ENCODE peak calls at places on chromosomes 11 and 22, in nine cellular contexts. One of them, this sample, is unnamed.

GRCh38 chr11:17593466-17594245 is 46.6 kb downstream of the OTOG start:
- DNase-seq in sigmoid colon: peak
- DNase-seq in breast epithelium: no peak
- DNase-seq in OCI-LY7: no peak
- DNase-seq in fibroblast of mammary gland: no peak
- DNase-seq in AG10803: no peak
- DNase-seq in fibroblast of pulmonary artery: no peak
- DNase-seq in progenitor cell of endocrine pancreas: no peak
- DNase-seq in stomach: no peak
- DNase-seq in this sample: no peak

GRCh38 chr11:86800076-86800955 is at the start of gene PRSS23:
- DNase-seq in fibroblast of pulmonary artery: peak
- DNase-seq in OCI-LY7: no peak
- DNase-seq in sigmoid colon: peak
- DNase-seq in AG10803: peak
- DNase-seq in fibroblast of mammary gland: peak
- DNase-seq in progenitor cell of endocrine pancreas: peak
- DNase-seq in stomach: peak
- DNase-seq in breast epithelium: no peak
- DNase-seq in this sample: peak

GRCh38 chr22:42906605-42907338 is 49.7 kb upstream of the ARFGAP3 start:
- DNase-seq in stomach: no peak
- DNase-seq in fibroblast of mammary gland: peak
- DNase-seq in fibroblast of pulmonary artery: peak
- DNase-seq in AG10803: peak
- DNase-seq in sigmoid colon: peak
- DNase-seq in breast epithelium: no peak
- DNase-seq in progenitor cell of endocrine pancreas: no peak
- DNase-seq in OCI-LY7: no peak
- DNase-seq in this sample: no peak

GRCh38 chr11:133945087-133945974 is 11.4 kb downstream of the IGSF9B start:
- DNase-seq in fibroblast of mammary gland: peak
- DNase-seq in stomach: no peak
- DNase-seq in OCI-LY7: no peak
- DNase-seq in progenitor cell of endocrine pancreas: no peak
- DNase-seq in breast epithelium: no peak
- DNase-seq in AG10803: peak
- DNase-seq in sigmoid colon: peak
- DNase-seq in fibroblast of pulmonary artery: peak
- DNase-seq in this sample: no peak

GRCh38 chr22:38761202-38762162 is 5.7 kb upstream of the SUN2 start:
- DNase-seq in breast epithelium: no peak
- DNase-seq in OCI-LY7: no peak
- DNase-seq in fibroblast of pulmonary artery: no peak
- DNase-seq in progenitor cell of endocrine pancreas: no peak
- DNase-seq in sigmoid colon: no peak
- DNase-seq in fibroblast of mammary gland: no peak
- DNase-seq in AG10803: no peak
- DNase-seq in stomach: no peak
- DNase-seq in this sample: no peak

GRCh38 chr11:34318111-34319037 is 39.4 kb downstream of the ABTB2 start:
- DNase-seq in fibroblast of mammary gland: peak
- DNase-seq in progenitor cell of endocrine pancreas: no peak
- DNase-seq in fibroblast of pulmonary artery: peak
- DNase-seq in breast epithelium: no peak
- DNase-seq in sigmoid colon: no peak
- DNase-seq in AG10803: peak
- DNase-seq in OCI-LY7: no peak
- DNase-seq in stomach: no peak
- DNase-seq in this sample: no peak

GRCh38 chr11:28585007-28585406 is 476.8 kb downstream of the METTL15 start:
- DNase-seq in breast epithelium: no peak
- DNase-seq in stomach: no peak
- DNase-seq in progenitor cell of endocrine pancreas: no peak
- DNase-seq in fibroblast of pulmonary artery: peak
- DNase-seq in fibroblast of mammary gland: peak
- DNase-seq in sigmoid colon: no peak
- DNase-seq in OCI-LY7: no peak
- DNase-seq in AG10803: peak
- DNase-seq in this sample: no peak

GRCh38 chr11:116394022-116394421 is 378.8 kb downstream of the BUD13 start:
- DNase-seq in breast epithelium: no peak
- DNase-seq in OCI-LY7: no peak
- DNase-seq in stomach: no peak
- DNase-seq in sigmoid colon: no peak
- DNase-seq in progenitor cell of endocrine pancreas: no peak
- DNase-seq in fibroblast of mammary gland: no peak
- DNase-seq in AG10803: no peak
- DNase-seq in fibroblast of pulmonary artery: no peak
- DNase-seq in this sample: no peak

GRCh38 chr11:12179521-12179920 is 69.1 kb downstream of the MICAL2 start:
- DNase-seq in sigmoid colon: no peak
- DNase-seq in fibroblast of mammary gland: no peak
- DNase-seq in fibroblast of pulmonary artery: no peak
- DNase-seq in AG10803: peak
- DNase-seq in stomach: no peak
- DNase-seq in progenitor cell of endocrine pancreas: no peak
- DNase-seq in breast epithelium: no peak
- DNase-seq in OCI-LY7: no peak
- DNase-seq in this sample: no peak

GRCh38 chr22:22020425-22020852 is 37.9 kb upstream of the TOP3B start:
- DNase-seq in progenitor cell of endocrine pancreas: no peak
- DNase-seq in sigmoid colon: no peak
- DNase-seq in breast epithelium: no peak
- DNase-seq in OCI-LY7: no peak
- DNase-seq in AG10803: no peak
- DNase-seq in fibroblast of mammary gland: no peak
- DNase-seq in stomach: no peak
- DNase-seq in fibroblast of pulmonary artery: no peak
- DNase-seq in this sample: no peak

GRCh38 chr11:1517117-1518005 is 30.8 kb upstream of the MOB2 start:
- DNase-seq in breast epithelium: no peak
- DNase-seq in AG10803: no peak
- DNase-seq in sigmoid colon: no peak
- DNase-seq in stomach: no peak
- DNase-seq in fibroblast of mammary gland: no peak
- DNase-seq in fibroblast of pulmonary artery: no peak
- DNase-seq in progenitor cell of endocrine pancreas: no peak
- DNase-seq in OCI-LY7: no peak
- DNase-seq in this sample: peak

GRCh38 chr11:15651782-15652181 is 537.1 kb downstream of the INSC start:
- DNase-seq in AG10803: no peak
- DNase-seq in OCI-LY7: no peak
- DNase-seq in fibroblast of mammary gland: no peak
- DNase-seq in fibroblast of pulmonary artery: no peak
- DNase-seq in breast epithelium: no peak
- DNase-seq in progenitor cell of endocrine pancreas: no peak
- DNase-seq in stomach: no peak
- DNase-seq in sigmoid colon: no peak
- DNase-seq in this sample: no peak

GRCh38 chr11:5713695-5714094 is 22.6 kb upstream of the OR56B1 start:
- DNase-seq in stomach: no peak
- DNase-seq in AG10803: no peak
- DNase-seq in fibroblast of pulmonary artery: peak
- DNase-seq in progenitor cell of endocrine pancreas: no peak
- DNase-seq in fibroblast of mammary gland: no peak
- DNase-seq in OCI-LY7: no peak
- DNase-seq in sigmoid colon: no peak
- DNase-seq in breast epithelium: no peak
- DNase-seq in this sample: no peak

GRCh38 chr11:5712507-5712906 is 22.9 kb downstream of the TRIM22 start:
- DNase-seq in OCI-LY7: peak
- DNase-seq in fibroblast of pulmonary artery: peak
- DNase-seq in stomach: no peak
- DNase-seq in progenitor cell of endocrine pancreas: no peak
- DNase-seq in fibroblast of mammary gland: no peak
- DNase-seq in AG10803: no peak
- DNase-seq in breast epithelium: no peak
- DNase-seq in sigmoid colon: no peak
- DNase-seq in this sample: no peak
- TF ChIP-seq CTCF in OCI-LY7: peak
- TF ChIP-seq CTCF in fibroblast of pulmonary artery: peak
- TF ChIP-seq CTCF in stomach: no peak
- TF ChIP-seq CTCF in progenitor cell of endocrine pancreas: peak
- TF ChIP-seq CTCF in fibroblast of mammary gland: peak
- TF ChIP-seq CTCF in AG10803: peak
- TF ChIP-seq CTCF in breast epithelium: no peak
- TF ChIP-seq CTCF in sigmoid colon: no peak
- TF ChIP-seq CTCF in this sample: peak

GRCh38 chr11:130162733-130163132 is 3.2 kb downstream of the ST14 start:
- DNase-seq in breast epithelium: no peak
- DNase-seq in fibroblast of mammary gland: peak
- DNase-seq in OCI-LY7: peak
- DNase-seq in AG10803: peak
- DNase-seq in fibroblast of pulmonary artery: no peak
- DNase-seq in stomach: no peak
- DNase-seq in sigmoid colon: no peak
- DNase-seq in progenitor cell of endocrine pancreas: no peak
- DNase-seq in this sample: no peak

GRCh38 chr11:130164221-130164570 is 4.6 kb downstream of the ST14 start:
- DNase-seq in progenitor cell of endocrine pancreas: no peak
- DNase-seq in AG10803: no peak
- DNase-seq in sigmoid colon: no peak
- DNase-seq in breast epithelium: no peak
- DNase-seq in OCI-LY7: no peak
- DNase-seq in fibroblast of pulmonary artery: no peak
- DNase-seq in stomach: no peak
- DNase-seq in fibroblast of mammary gland: no peak
- DNase-seq in this sample: no peak

GRCh38 chr11:130161441-130161840 is 1.9 kb downstream of the ST14 start:
- DNase-seq in fibroblast of mammary gland: no peak
- DNase-seq in progenitor cell of endocrine pancreas: no peak
- DNase-seq in stomach: no peak
- DNase-seq in OCI-LY7: peak
- DNase-seq in sigmoid colon: no peak
- DNase-seq in AG10803: no peak
- DNase-seq in breast epithelium: no peak
- DNase-seq in fibroblast of pulmonary artery: no peak
- DNase-seq in this sample: no peak

GRCh38 chr11:130165601-130166456 is 6.2 kb downstream of the ST14 start:
- DNase-seq in progenitor cell of endocrine pancreas: no peak
- DNase-seq in OCI-LY7: peak
- DNase-seq in breast epithelium: no peak
- DNase-seq in fibroblast of pulmonary artery: no peak
- DNase-seq in fibroblast of mammary gland: peak
- DNase-seq in stomach: no peak
- DNase-seq in sigmoid colon: no peak
- DNase-seq in AG10803: no peak
- DNase-seq in this sample: no peak

DNA sequence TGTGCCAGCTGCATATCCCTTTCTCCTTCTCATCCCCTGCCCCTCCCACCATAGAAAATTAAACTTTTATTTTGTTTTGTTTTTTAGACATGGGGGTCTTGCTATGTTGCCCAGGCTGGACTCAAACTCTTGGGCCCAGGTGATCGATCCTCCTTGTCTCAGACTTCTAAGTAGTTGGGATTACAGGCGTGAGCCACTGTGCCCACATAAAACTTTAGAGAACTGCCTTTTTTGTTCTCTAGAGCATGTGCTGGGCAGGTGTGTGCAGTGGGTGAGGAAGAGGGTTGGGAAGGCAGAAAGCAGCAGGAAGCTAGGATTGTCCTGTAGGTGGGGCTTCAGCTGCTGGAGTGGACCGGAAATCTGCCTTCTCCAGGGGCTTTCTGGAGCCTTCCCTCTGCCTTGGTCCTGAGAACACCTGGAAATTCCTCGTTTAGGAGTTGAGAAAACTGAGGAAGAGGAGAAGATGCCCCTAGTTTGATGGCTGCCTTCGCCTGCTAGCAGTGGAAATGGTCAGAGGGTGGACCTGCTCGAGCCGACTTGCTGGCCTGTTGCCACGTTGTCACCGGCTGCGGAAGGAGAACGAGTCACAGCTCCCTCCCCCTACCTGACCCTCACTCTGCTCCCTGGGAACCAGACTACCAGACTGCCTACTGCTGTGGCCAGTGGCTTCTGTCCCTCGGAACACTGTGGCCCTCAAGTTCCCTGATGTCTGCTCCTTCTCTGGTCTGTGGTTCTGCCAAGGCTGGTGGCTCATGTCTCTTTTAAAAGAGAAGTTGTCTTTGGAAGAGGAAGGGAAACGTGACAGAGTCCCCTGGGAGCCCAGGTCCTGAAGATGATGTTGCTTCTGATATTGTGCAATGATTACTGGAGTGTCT is 4.0 kb downstream of the ST14 start:
- DNase-seq in stomach: peak
- DNase-seq in fibroblast of mammary gland: no peak
- DNase-seq in progenitor cell of endocrine pancreas: no peak
- DNase-seq in breast epithelium: no peak
- DNase-seq in AG10803: no peak
- DNase-seq in fibroblast of pulmonary artery: no peak
- DNase-seq in sigmoid colon: no peak
- DNase-seq in OCI-LY7: peak
- DNase-seq in this sample: no peak
- TF ChIP-seq CTCF in stomach: no peak
- TF ChIP-seq CTCF in fibroblast of mammary gland: no peak
- TF ChIP-seq CTCF in progenitor cell of endocrine pancreas: no peak
- TF ChIP-seq CTCF in breast epithelium: no peak
- TF ChIP-seq CTCF in AG10803: no peak
- TF ChIP-seq CTCF in fibroblast of pulmonary artery: no peak
- TF ChIP-seq CTCF in sigmoid colon: no peak
- TF ChIP-seq CTCF in OCI-LY7: peak
- TF ChIP-seq CTCF in this sample: no peak

GRCh38 chr11:8219257-8220021 is 44.2 kb downstream of the LMO1 start:
- DNase-seq in stomach: peak
- DNase-seq in sigmoid colon: no peak
- DNase-seq in OCI-LY7: peak
- DNase-seq in breast epithelium: no peak
- DNase-seq in fibroblast of mammary gland: peak
- DNase-seq in AG10803: peak
- DNase-seq in progenitor cell of endocrine pancreas: peak
- DNase-seq in fibroblast of pulmonary artery: peak
- DNase-seq in this sample: peak
- TF ChIP-seq CTCF in stomach: no peak
- TF ChIP-seq CTCF in sigmoid colon: peak
- TF ChIP-seq CTCF in OCI-LY7: peak
- TF ChIP-seq CTCF in breast epithelium: no peak
- TF ChIP-seq CTCF in fibroblast of mammary gland: peak
- TF ChIP-seq CTCF in AG10803: peak
- TF ChIP-seq CTCF in progenitor cell of endocrine pancreas: peak
- TF ChIP-seq CTCF in fibroblast of pulmonary artery: peak
- TF ChIP-seq CTCF in this sample: peak

DNA sequence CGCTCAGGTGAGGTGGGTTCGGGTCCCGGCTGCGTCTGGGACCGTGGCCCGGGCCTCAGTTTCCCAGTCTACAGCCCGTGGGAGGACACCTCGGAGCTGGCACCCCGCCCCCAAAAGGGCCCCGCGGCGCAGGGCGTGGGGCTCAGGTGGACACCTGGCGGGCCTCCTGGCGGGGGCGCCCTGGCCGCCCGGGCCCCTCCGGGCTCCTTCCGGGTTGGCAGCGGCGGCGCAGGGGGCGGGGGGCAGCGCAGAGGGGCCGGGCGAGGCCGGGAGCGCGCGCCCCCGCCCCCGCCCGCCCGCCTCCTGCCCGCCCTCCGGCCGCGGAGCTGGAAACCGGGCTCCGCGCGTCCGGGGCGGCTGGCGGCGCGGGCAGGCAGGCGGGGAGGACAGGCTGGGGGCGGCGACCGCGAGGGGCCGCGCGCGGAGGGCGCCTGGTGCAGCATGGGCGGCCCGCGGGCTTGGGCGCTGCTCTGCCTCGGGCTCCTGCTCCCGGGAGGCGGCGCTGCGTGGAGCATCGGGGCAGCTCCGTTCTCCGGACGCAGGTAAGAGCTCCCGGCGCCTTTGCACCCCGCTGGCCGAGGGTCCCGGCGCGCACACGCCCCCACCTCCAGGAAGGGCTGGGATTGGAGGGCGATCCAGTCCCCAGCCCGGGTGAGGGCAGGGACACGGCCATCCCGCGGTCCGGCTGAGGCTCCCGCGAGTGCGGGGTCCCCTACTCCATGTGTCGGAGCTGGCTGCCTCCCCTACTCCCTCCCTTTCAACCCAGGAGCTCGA is at the start of gene EMID1:
- DNase-seq in progenitor cell of endocrine pancreas: peak
- DNase-seq in fibroblast of pulmonary artery: peak
- DNase-seq in fibroblast of mammary gland: peak
- DNase-seq in stomach: peak
- DNase-seq in sigmoid colon: peak
- DNase-seq in breast epithelium: no peak
- DNase-seq in AG10803: no peak
- DNase-seq in OCI-LY7: no peak
- DNase-seq in this sample: no peak
- TF ChIP-seq CTCF in progenitor cell of endocrine pancreas: peak
- TF ChIP-seq CTCF in fibroblast of pulmonary artery: no peak
- TF ChIP-seq CTCF in fibroblast of mammary gland: no peak
- TF ChIP-seq CTCF in stomach: no peak
- TF ChIP-seq CTCF in sigmoid colon: no peak
- TF ChIP-seq CTCF in breast epithelium: no peak
- TF ChIP-seq CTCF in AG10803: peak
- TF ChIP-seq CTCF in OCI-LY7: no peak
- TF ChIP-seq CTCF in this sample: peak